ENCODE peak calls at places on chromosomes 7 and 10, in nine cellular contexts. B is GM13977, L is GM12891, N is hepatocyte, G is M059J, Y is H54, R is aorta, I is WTC11, Z is SJCRH30. A is an unnamed sample.

GRCh38 chr10:119620241-119620753 is 23.5 kb upstream of the TIAL1 start:
- DNase-seq in B (no peak), L (no peak), N (no peak), G (peak), Y (no peak), R (no peak), I (no peak), Z (no peak), A (no peak)

GRCh38 chr7:44114586-44115310 is 8.6 kb downstream of the POLD2 start:
- DNase-seq in B (no peak), L (no peak), N (no peak), G (no peak), Y (no peak), R (peak), I (no peak), Z (no peak), A (no peak)

GRCh38 chr10:25627606-25628005 is 306.4 kb upstream of the MYO3A start:
- DNase-seq in B (no peak), L (no peak), N (no peak), G (no peak), Y (no peak), R (no peak), I (no peak), Z (no peak), A (no peak)

GRCh38 chr10:119933179-119933578 is 40.6 kb downstream of the SEC23IP start:
- DNase-seq in B (no peak), L (no peak), N (peak), G (peak), Y (no peak), R (no peak), I (no peak), Z (no peak), A (peak)

GRCh38 chr10:9166770-9167169 is 1112.3 kb downstream of the GATA3 start:
- DNase-seq in B (no peak), L (no peak), N (no peak), G (peak), Y (no peak), R (no peak), I (no peak), Z (no peak), A (no peak)

GRCh38 chr7:1965579-1966294 is 267.0 kb downstream of the MAD1L1 start:
- DNase-seq in B (no peak), L (no peak), N (no peak), G (no peak), Y (no peak), R (peak), I (no peak), Z (no peak), A (no peak)

GRCh38 chr10:68619595-68619994 is 59.5 kb downstream of the TET1 start:
- DNase-seq in B (no peak), L (no peak), N (no peak), G (no peak), Y (no peak), R (no peak), I (no peak), Z (no peak), A (no peak)

GRCh38 chr7:157488326-157488725 is 151.5 kb downstream of the DNAJB6 start:
- DNase-seq in B (no peak), L (no peak), N (no peak), G (peak), Y (no peak), R (no peak), I (no peak), Z (no peak), A (no peak)

GRCh38 chr10:61486738-61487396 is 33.7 kb upstream of the TMEM26 start:
- DNase-seq in B (no peak), L (no peak), N (no peak), G (peak), Y (no peak), R (no peak), I (no peak), Z (no peak), A (no peak)

A was measured in NCI-H460.